ENCODE peak calls at places on chromosomes 4 and X, in ten cellular contexts. E, O, S, M, G, U, B, I, C and V are unnamed samples.
A peak's percentile ranks its signal among the peaks of the same experiment; 100 is the strongest.

GRCh38 chr4:65139998-65140397 is 530.3 kb downstream of the EPHA5 start:
- DNase-seq in U (no peak), B (no peak), E (no peak), G (no peak), M (no peak), O (no peak), S (no peak), I (no peak), C (no peak), V (no peak)

GRCh38 chr4:7005571-7005970 is 37.6 kb upstream of the TADA2B start:
- DNase-seq in S (no peak), M (no peak), O (no peak), C (no peak), U (no peak), I (no peak), B (no peak), E (no peak), G (no peak), V (no peak)

GRCh38 chr4:86855572-86855971 is 6.4 kb upstream of the SLC10A6 start:
- DNase-seq in B (no peak), S (no peak), M (no peak), I (no peak), C (no peak), E (no peak), G (no peak), U (no peak), O (no peak), V (no peak)

GRCh38 chrX:73765776-73766465 is 202.9 kb downstream of the CHIC1 start:
- DNase-seq in E (no peak), U (no peak), C (no peak), B (no peak), M (no peak), G (no peak), I (no peak), O (no peak), S (no peak), V (no peak)

GRCh38 chr4:128866281-128866680 is 56.8 kb downstream of the JADE1 start:
- DNase-seq in C (no peak), B (no peak), S (no peak), M (no peak), I (no peak), O (no peak), E (no peak), U (no peak), G (no peak), V (no peak)

GRCh38 chr4:52957220-52957686 is 95.1 kb downstream of the RASL11B start:
- DNase-seq in B (no peak), C (no peak), I (peak; percentile 40), S (peak; percentile 41), G (no peak), M (peak; percentile 10), E (no peak), O (no peak), U (no peak), V (no peak)

GRCh38 chr4:10677796-10678497 is 6.6 kb downstream of the CLNK start:
- DNase-seq in U (no peak), E (no peak), O (no peak), M (no peak), B (no peak), I (no peak), G (no peak), S (no peak), C (no peak), V (no peak)

GRCh38 chr4:140126261-140126660 is 27.7 kb downstream of the MAML3 start:
- DNase-seq in U (no peak), B (no peak), S (no peak), C (no peak), I (no peak), M (no peak), O (no peak), G (no peak), E (no peak), V (no peak)

GRCh38 chr4:52038109-52038912 is at the start of gene SGCB:
- DNase-seq in E (peak; percentile 60), O (peak; percentile 95), I (peak; percentile 97), S (peak; percentile 77), B (peak; percentile 35), U (peak; percentile 74), C (peak; percentile 35), G (peak; percentile 37), M (peak; percentile 68), V (peak; percentile 78)

GRCh38 chr4:165369522-165369921 is 9.3 kb upstream of the CPE start:
- DNase-seq in M (peak; percentile 22), I (no peak), G (no peak), O (no peak), C (no peak), S (no peak), B (no peak), U (no peak), E (no peak), V (no peak)

GRCh38 chr4:27366424-27366823 is 505.8 kb downstream of the STIM2 start:
- DNase-seq in C (no peak), O (no peak), B (no peak), E (no peak), G (no peak), M (no peak), I (no peak), S (no peak), U (no peak), V (no peak)

DNA sequence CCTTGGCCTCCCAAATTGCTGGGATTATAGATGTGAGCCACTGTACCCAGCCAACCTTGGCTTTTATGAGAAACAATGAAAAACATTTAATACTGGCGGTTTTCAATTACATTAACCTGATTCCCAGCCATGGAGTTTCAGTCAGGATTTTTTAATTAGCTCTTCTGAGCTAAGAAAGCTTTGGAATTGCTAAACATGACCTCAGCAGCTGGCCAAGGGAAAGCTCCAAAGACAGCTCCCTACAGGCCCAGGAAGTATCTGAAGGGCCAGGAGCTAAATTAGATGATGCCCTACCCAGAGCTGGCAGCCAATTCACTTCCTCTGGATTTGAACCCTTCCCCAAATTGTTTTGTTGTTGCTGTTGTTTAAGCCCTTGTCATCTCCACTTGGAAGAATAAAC is 26.5 kb upstream of the FUNDC1 start:
- DNase-seq in G (no peak), U (no peak), O (no peak), M (no peak), S (no peak), C (no peak), E (no peak), I (no peak), B (no peak), V (no peak)
- TF ChIP-seq EP300 in G (no peak), U (no peak), O (no peak), M (no peak), S (no peak), C (no peak), E (no peak), I (no peak), B (no peak), V (no peak)

DNA sequence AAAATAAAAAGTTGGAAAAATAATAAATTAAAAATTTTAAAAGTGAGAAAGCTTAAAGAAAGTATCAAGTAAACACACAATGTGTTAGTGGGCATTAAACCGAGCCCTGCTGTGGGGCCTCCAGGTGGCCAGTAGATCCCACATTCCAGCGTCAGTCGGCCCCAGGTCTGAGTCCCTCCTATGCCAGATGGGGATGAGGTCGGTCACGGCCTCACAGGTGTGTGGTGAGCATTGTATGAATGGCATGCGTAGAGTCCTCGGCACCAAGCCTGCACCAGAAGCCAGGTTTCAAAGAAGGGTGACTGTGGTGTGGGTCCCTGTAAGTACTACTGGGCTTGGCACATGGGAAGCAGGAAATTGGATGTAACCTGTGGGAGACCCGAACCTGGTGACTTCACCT is 75.6 kb upstream of the MSX1 start:
- DNase-seq in E (no peak), M (no peak), U (no peak), I (no peak), G (no peak), S (no peak), O (no peak), C (no peak), B (no peak), V (no peak)
- H3K9me3 ChIP-seq in E (peaks cover 7% of the 10 kb centered on the region), M (no peaks in the 10 kb centered on the region), U (no peaks in the 10 kb centered on the region), I (no peaks in the 10 kb centered on the region), G (peaks cover 5% of the 10 kb centered on the region), S (no peaks in the 10 kb centered on the region), O (peaks cover 5% of the 10 kb centered on the region), C (peaks cover 18% of the 10 kb centered on the region), B (no peaks in the 10 kb centered on the region), V (peaks cover 7% of the 10 kb centered on the region)

GRCh38 chr4:38377195-38377594 is 286.8 kb upstream of the KLF3 start:
- DNase-seq in S (no peak), O (no peak), G (no peak), C (no peak), U (no peak), M (no peak), I (no peak), E (no peak), B (no peak), V (no peak)
- TF ChIP-seq EP300 in S (no peak), O (no peak), G (no peak), C (no peak), U (no peak), M (no peak), I (no peak), E (no peak), B (no peak), V (no peak)

GRCh38 chrX:48705876-48706275 is 9.3 kb downstream of the SUV39H1 start:
- DNase-seq in G (no peak), M (no peak), C (no peak), I (no peak), O (peak; percentile 27), S (no peak), E (no peak), B (no peak), U (no peak), V (no peak)
- H3K9me3 ChIP-seq in G (no peaks in the 10 kb centered on the region), M (no peaks in the 10 kb centered on the region), C (no peaks in the 10 kb centered on the region), I (no peaks in the 10 kb centered on the region), O (no peaks in the 10 kb centered on the region), S (no peaks in the 10 kb centered on the region), E (no peaks in the 10 kb centered on the region), B (no peaks in the 10 kb centered on the region), U (no peaks in the 10 kb centered on the region), V (no peaks in the 10 kb centered on the region)

GRCh38 chr4:93809773-93810172 is 18.8 kb upstream of the ATOH1 start:
- DNase-seq in U (no peak), E (peak; percentile 31), S (peak; percentile 67), O (no peak), G (no peak), M (peak; percentile 40), B (no peak), C (no peak), I (no peak), V (peak; percentile 69)
- TF ChIP-seq EP300 in U (no peak), E (no peak), S (no peak), O (no peak), G (no peak), M (no peak), B (no peak), C (no peak), I (no peak), V (no peak)

DNA sequence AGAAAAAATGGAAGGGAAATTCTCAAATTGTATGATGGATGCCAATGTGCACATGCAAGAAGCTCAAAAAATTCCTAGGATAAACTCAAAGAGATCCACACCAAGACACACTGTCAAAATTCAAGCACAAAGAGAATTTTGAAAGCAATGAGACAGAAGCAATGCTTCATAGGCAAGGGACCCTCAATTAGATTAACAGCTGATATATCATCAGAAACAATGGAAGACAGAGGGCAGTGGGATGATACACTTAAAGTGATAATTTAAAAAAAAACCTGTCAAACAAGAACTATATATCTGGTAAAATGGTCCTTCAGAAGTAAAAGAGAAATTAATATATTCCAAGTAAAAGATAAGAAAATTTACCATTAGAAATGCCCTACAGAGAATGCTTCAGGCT is 306.3 kb upstream of the PCDH7 start:
- DNase-seq in M (no peak), E (no peak), B (no peak), S (no peak), C (no peak), U (no peak), O (no peak), G (no peak), I (no peak), V (no peak)
- H3K9me3 ChIP-seq in M (peaks cover 6% of the 10 kb centered on the region), E (peaks cover 17% of the 10 kb centered on the region), B (no peaks in the 10 kb centered on the region), S (no peaks in the 10 kb centered on the region), C (peaks cover 49% of the 10 kb centered on the region), U (peaks cover 18% of the 10 kb centered on the region), O (no peaks in the 10 kb centered on the region), G (no peaks in the 10 kb centered on the region), I (peaks cover 18% of the 10 kb centered on the region), V (no peaks in the 10 kb centered on the region)